ENCODE peak calls at places on chromosome 15, in six cellular contexts. J is activated B cell treated with CpG ODN at 0.5 μM for 24 hours; P is Kasumi-1; M is activated CD8-positive, alpha-beta T cell treated with anti-CD3 and anti-CD28 coated beads for 36 hours; Z is astrocyte; Q is adipocyte. H is an unnamed sample.

GRCh38 chr15:37289109-37289765 is 188.9 kb upstream of the MEIS2 start:
- DNase-seq in J (no peak), P (peak), M (no peak), Z (no peak), Q (peak), H (no peak)

GRCh38 chr15:33860749-33861148 is 107.5 kb upstream of the CHRM5 start:
- DNase-seq in J (no peak), P (no peak), M (no peak), Z (peak), Q (peak), H (no peak)

GRCh38 chr15:52362497-52362896 is 66.9 kb upstream of the MYO5C start:
- DNase-seq in J (no peak), P (no peak), M (no peak), Z (no peak), Q (peak), H (no peak)

GRCh38 chr15:77419050-77419835 is 661 bp downstream of the PEAK1 start:
- DNase-seq in J (no peak), P (peak), M (peak), Z (peak), Q (peak), H (peak)

GRCh38 chr15:86743283-86743903 is 663.7 kb downstream of the AGBL1 start:
- DNase-seq in J (no peak), P (no peak), M (peak), Z (peak), Q (no peak), H (peak)

GRCh38 chr15:29124581-29125381 is 144.8 kb downstream of the NSMCE3 start:
- DNase-seq in J (no peak), P (no peak), M (no peak), Z (peak), Q (peak), H (no peak)

GRCh38 chr15:22936577-22937472 is 43.3 kb downstream of the CYFIP1 start:
- DNase-seq in J (no peak), P (no peak), M (no peak), Z (no peak), Q (no peak), H (no peak)

GRCh38 chr15:57562220-57562769 is 29.4 kb upstream of the MYZAP start:
- DNase-seq in J (no peak), P (no peak), M (peak), Z (no peak), Q (no peak), H (no peak)

GRCh38 chr15:68820205-68820588 is 498 bp downstream of the ANP32A start:
- DNase-seq in J (peak), P (no peak), M (peak), Z (no peak), Q (peak), H (no peak)

GRCh38 chr15:80549191-80549590 is 145.0 kb downstream of the ARNT2 start:
- DNase-seq in J (no peak), P (no peak), M (no peak), Z (peak), Q (peak), H (no peak)

GRCh38 chr15:31274496-31275330 is 51.9 kb upstream of the KLF13 start:
- DNase-seq in J (peak), P (peak), M (no peak), Z (no peak), Q (no peak), H (no peak)

GRCh38 chr15:65233651-65234050 is 22.4 kb upstream of the CILP start:
- DNase-seq in J (no peak), P (no peak), M (no peak), Z (no peak), Q (no peak), H (no peak)

GRCh38 chr15:68634531-68634930 is 55.7 kb downstream of the CORO2B start:
- DNase-seq in J (no peak), P (no peak), M (no peak), Z (no peak), Q (no peak), H (no peak)

GRCh38 chr15:65945616-65946015 is 76.3 kb downstream of the RAB11A start:
- DNase-seq in J (no peak), P (no peak), M (no peak), Z (no peak), Q (no peak), H (no peak)

GRCh38 chr15:58165661-58166060 is 27.5 kb downstream of the AQP9 start:
- DNase-seq in J (no peak), P (no peak), M (no peak), Z (peak), Q (peak), H (no peak)

GRCh38 chr15:57635300-57635944 is 43.7 kb downstream of the MYZAP start:
- DNase-seq in J (no peak), P (no peak), M (no peak), Z (no peak), Q (no peak), H (no peak)

GRCh38 chr15:69298697-69299441 is at the start of gene PAQR5:
- DNase-seq in J (no peak), P (no peak), M (peak), Z (no peak), Q (peak), H (no peak)

GRCh38 chr15:26038693-26039092 is 175.6 kb upstream of the ATP10A start:
- DNase-seq in J (no peak), P (no peak), M (no peak), Z (no peak), Q (no peak), H (no peak)

GRCh38 chr15:66131831-66132230 is 121.7 kb downstream of the MEGF11 start:
- DNase-seq in J (no peak), P (no peak), M (no peak), Z (no peak), Q (no peak), H (peak)

GRCh38 chr15:92715753-92716152 is 60.2 kb upstream of the FAM174B start:
- DNase-seq in J (no peak), P (no peak), M (no peak), Z (peak), Q (peak), H (no peak)

GRCh38 chr15:80587816-80588456 is 107.2 kb upstream of the ABHD17C start:
- DNase-seq in J (no peak), P (no peak), M (no peak), Z (peak), Q (no peak), H (no peak)

GRCh38 chr15:23422946-23423708 is 23.9 kb downstream of the GOLGA6L2 start:
- DNase-seq in J (no peak), P (no peak), M (no peak), Z (no peak), Q (no peak), H (no peak)

GRCh38 chr15:75648156-75649000 is 666 bp downstream of the SNX33 start:
- DNase-seq in J (no peak), P (no peak), M (peak), Z (peak), Q (peak), H (no peak)

GRCh38 chr15:99983894-99984293 is 250.7 kb upstream of the LYSMD4 start:
- DNase-seq in J (no peak), P (no peak), M (no peak), Z (no peak), Q (no peak), H (no peak)

GRCh38 chr15:40803076-40803475 is 3.8 kb upstream of the ZFYVE19 start:
- DNase-seq in J (no peak), P (no peak), M (no peak), Z (no peak), Q (no peak), H (no peak)

H was measured in NCI-H524 treated with DMSO at 0.1 percent for 48 hours.